ENCODE peak calls at places on chromosomes 2 and 18, in seven cellular contexts. B is GM13977, O is kidney, S is pancreas, H is cardiac fibroblast, U is fibroblast of lung, Q is lung. G is an unnamed sample.

GRCh38 chr2:151051584-151052220 is 210.0 kb downstream of the RBM43 start:
- DNase-seq in B (peak; percentile 45), O (no peak), S (no peak), H (peak; percentile 64), U (peak; percentile 77), Q (no peak), G (no peak)

GRCh38 chr2:85175369-85176299 is 42.4 kb downstream of the TCF7L1 start:
- DNase-seq in B (no peak), O (no peak), S (no peak), H (peak; percentile 41), U (peak; percentile 54), Q (no peak), G (no peak)

GRCh38 chr18:21725201-21725600 is 15.4 kb upstream of the MIB1 start:
- DNase-seq in B (no peak), O (no peak), S (no peak), H (no peak), U (no peak), Q (no peak), G (no peak)

GRCh38 chr2:76870581-76870980 is 651.6 kb downstream of the LRRTM4 start:
- DNase-seq in B (no peak), O (no peak), S (no peak), H (peak; percentile 35), U (peak; percentile 39), Q (no peak), G (no peak)

GRCh38 chr18:22032392-22032961 is 136.9 kb upstream of the GATA6 start:
- DNase-seq in B (no peak), O (no peak), S (no peak), H (peak; percentile 57), U (peak; percentile 40), Q (peak; percentile 35), G (peak; percentile 49)

GRCh38 chr2:229153307-229153706 is 117.8 kb downstream of the PID1 start:
- DNase-seq in B (no peak), O (no peak), S (no peak), H (no peak), U (no peak), Q (no peak), G (no peak)

GRCh38 chr2:174681099-174681982 is 82.9 kb downstream of the CHRNA1 start:
- DNase-seq in B (no peak), O (no peak), S (no peak), H (peak; percentile 55), U (peak; percentile 46), Q (no peak), G (no peak)

GRCh38 chr2:54456526-54457325 is 599 bp downstream of the SPTBN1 start:
- DNase-seq in B (peak; percentile 61), O (peak; percentile 75), S (no peak), H (peak; percentile 54), U (peak; percentile 47), Q (no peak), G (no peak)

GRCh38 chr2:222448806-222449205 is 24.5 kb downstream of the SGPP2 start:
- DNase-seq in B (no peak), O (peak; percentile 57), S (no peak), H (peak; percentile 94), U (peak; percentile 99), Q (peak; percentile 53), G (peak; percentile 51)

GRCh38 chr2:128591841-128592822 is 273.5 kb upstream of the HS6ST1 start:
- DNase-seq in B (no peak), O (no peak), S (no peak), H (no peak), U (no peak), Q (no peak), G (no peak)

GRCh38 chr2:66561645-66562336 is 126.9 kb downstream of the MEIS1 start:
- DNase-seq in B (no peak), O (no peak), S (no peak), H (peak; percentile 67), U (peak; percentile 45), Q (no peak), G (no peak)

GRCh38 chr2:152617464-152618187 is 99.6 kb downstream of the PRPF40A start:
- DNase-seq in B (no peak), O (no peak), S (no peak), H (no peak), U (peak; percentile 77), Q (no peak), G (no peak)

GRCh38 chr18:3596324-3597158 is 146.6 kb downstream of the TGIF1 start:
- DNase-seq in B (peak; percentile 65), O (peak; percentile 78), S (peak; percentile 49), H (peak; percentile 48), U (peak; percentile 46), Q (peak; percentile 53), G (no peak)

GRCh38 chr2:42297322-42297936 is 63.6 kb downstream of the COX7A2L start:
- DNase-seq in B (no peak), O (no peak), S (no peak), H (no peak), U (no peak), Q (no peak), G (no peak)

GRCh38 chr2:80001704-80002103 is 302.8 kb downstream of the LRRTM1 start:
- DNase-seq in B (no peak), O (no peak), S (no peak), H (peak; percentile 5), U (peak; percentile 20), Q (no peak), G (no peak)

GRCh38 chr2:26469092-26469710 is 8.7 kb downstream of the OTOF start:
- DNase-seq in B (peak; percentile 85), O (peak; percentile 61), S (no peak), H (peak; percentile 58), U (peak; percentile 71), Q (peak; percentile 54), G (peak; percentile 13)

GRCh38 chr18:35934891-35935290 is 37.6 kb upstream of the RMP24 start:
- DNase-seq in B (no peak), O (no peak), S (no peak), H (no peak), U (no peak), Q (peak; percentile 9), G (no peak)

GRCh38 chr2:120161190-120161589 is 62.0 kb downstream of the TMEM185B start:
- DNase-seq in B (no peak), O (no peak), S (no peak), H (peak; percentile 41), U (peak; percentile 5), Q (no peak), G (no peak)

GRCh38 chr2:45850558-45850957 is 199.1 kb downstream of the PRKCE start:
- DNase-seq in B (no peak), O (no peak), S (no peak), H (no peak), U (no peak), Q (no peak), G (no peak)

GRCh38 chr2:112603731-112604130 is 19.3 kb downstream of the CHCHD5 start:
- DNase-seq in B (no peak), O (no peak), S (no peak), H (no peak), U (no peak), Q (no peak), G (no peak)

GRCh38 chr18:50814387-50814786 is 5.4 kb downstream of the MRO start:
- DNase-seq in B (no peak), O (no peak), S (no peak), H (no peak), U (no peak), Q (no peak), G (no peak)

GRCh38 chr2:175057078-175057685 is 52.0 kb upstream of the CHN1 start:
- DNase-seq in B (no peak), O (no peak), S (no peak), H (no peak), U (no peak), Q (no peak), G (no peak)

GRCh38 chr2:134375935-134376334 is 122.1 kb downstream of the MGAT5 start:
- DNase-seq in B (no peak), O (no peak), S (peak; percentile 38), H (peak; percentile 69), U (peak; percentile 73), Q (no peak), G (no peak)

GRCh38 chr2:53802617-53803115 is 15.8 kb downstream of the ERLEC1 start:
- DNase-seq in B (no peak), O (no peak), S (no peak), H (peak; percentile 51), U (peak; percentile 36), Q (no peak), G (no peak)

GRCh38 chr2:85728883-85729824 is 24.6 kb upstream of the ATOH8 start:
- DNase-seq in B (peak; percentile 87), O (peak; percentile 94), S (peak; percentile 78), H (peak; percentile 90), U (peak; percentile 82), Q (peak; percentile 90), G (no peak)

GRCh38 chr18:8952796-8953760 is 149.4 kb upstream of the NDUFV2 start:
- DNase-seq in B (no peak), O (no peak), S (no peak), H (peak; percentile 86), U (peak; percentile 84), Q (no peak), G (peak; percentile 74)

GRCh38 chr18:33928226-33928625 is 296.5 kb downstream of the NOL4 start:
- DNase-seq in B (no peak), O (no peak), S (no peak), H (peak; percentile 5), U (peak; percentile 52), Q (no peak), G (no peak)

DNA sequence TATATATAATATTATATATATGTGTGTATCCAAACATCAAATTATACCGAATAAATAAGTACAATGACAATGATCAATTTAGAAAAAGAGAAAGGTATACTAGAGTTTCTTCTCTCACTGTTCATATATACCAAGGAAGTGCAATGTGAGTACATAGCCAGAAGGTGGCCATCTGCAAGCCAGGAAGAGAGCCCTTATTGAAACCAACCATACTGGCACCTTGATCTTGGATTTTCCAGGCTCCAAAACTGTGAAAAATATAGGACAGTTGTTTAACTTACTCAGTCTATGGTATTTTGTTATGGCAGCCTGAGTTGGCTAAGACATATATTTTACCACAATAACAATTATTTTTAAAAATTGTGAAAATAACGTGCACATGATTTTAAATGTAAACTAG is 1490.2 kb upstream of the SLC39A10 start:
- DNase-seq in B (no peak), O (no peak), S (no peak), H (peak; percentile 39), U (peak; percentile 4), Q (no peak), G (no peak)
- TF ChIP-seq CTCF in B (peak; percentile 53), O (peak; percentile 31), S (no peak), H (peak; percentile 75), U (peak; percentile 41), Q (no peak), G (peak; percentile 43)

GRCh38 chr2:48039209-48039990 is 133.1 kb upstream of the FBXO11 start:
- DNase-seq in B (no peak), O (no peak), S (no peak), H (no peak), U (no peak), Q (no peak), G (no peak)
- TF ChIP-seq CTCF in B (no peak), O (no peak), S (no peak), H (no peak), U (no peak), Q (no peak), G (no peak)

DNA sequence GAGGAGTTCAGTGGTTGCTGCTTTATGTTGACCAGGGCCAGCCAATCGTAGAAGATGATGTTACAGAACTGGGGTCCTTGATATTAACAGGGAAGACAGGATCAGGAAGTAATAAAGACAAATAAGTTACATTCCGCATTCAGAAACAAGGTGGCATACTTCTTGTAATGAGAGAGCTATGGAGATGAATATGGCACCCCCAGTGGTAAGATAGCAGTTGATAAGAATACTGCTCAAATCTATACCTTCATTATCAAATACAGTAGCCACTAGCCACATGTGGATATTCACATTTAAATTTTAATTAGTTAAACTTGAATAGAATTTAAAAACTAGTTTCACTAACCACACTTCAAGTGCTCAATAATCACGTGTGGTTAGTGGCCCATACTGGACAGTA is 290.4 kb upstream of the RBMS1 start:
- DNase-seq in B (no peak), O (no peak), S (no peak), H (no peak), U (no peak), Q (no peak), G (no peak)
- TF ChIP-seq CTCF in B (no peak), O (no peak), S (no peak), H (no peak), U (peak; percentile 11), Q (no peak), G (no peak)

GRCh38 chr2:37005118-37005868 is 39.0 kb upstream of the STRN start:
- DNase-seq in B (peak; percentile 23), O (no peak), S (no peak), H (peak; percentile 53), U (peak; percentile 39), Q (no peak), G (no peak)
- TF ChIP-seq CTCF in B (peak; percentile 44), O (peak; percentile 50), S (no peak), H (peak; percentile 63), U (peak; percentile 58), Q (no peak), G (peak; percentile 51)

G was measured in AG04450.